ENCODE peak calls at places on chromosomes 11 and 22, in ten cellular contexts. One of them, this sample, is unnamed.

GRCh38 chr11:27387362-27387761 is 24.3 kb upstream of the CCDC34 start:
- DNase-seq in SK-MEL-5: no peak
- DNase-seq in NCI-H82: no peak
- DNase-seq in B cell: no peak
- DNase-seq in EH: no peak
- DNase-seq in CD8-positive, alpha-beta T cell: no peak
- DNase-seq in KBM-7: no peak
- DNase-seq in stimulated activated CD4-positive, alpha-beta T cell treated with anti-CD3 and anti-CD28 coated beads, Interleukin-1b, Interleukin-23, amount 100 ng/mL, for 4 hours: no peak
- DNase-seq in fibroblast of pulmonary artery: no peak
- DNase-seq in RWPE2: no peak
- DNase-seq in this sample: no peak

GRCh38 chr11:14687943-14688627 is 44.5 kb downstream of the PDE3B start:
- DNase-seq in stimulated activated CD4-positive, alpha-beta T cell treated with anti-CD3 and anti-CD28 coated beads, Interleukin-1b, Interleukin-23, amount 100 ng/mL, for 4 hours: no peak
- DNase-seq in fibroblast of pulmonary artery: peak; percentile 1
- DNase-seq in RWPE2: no peak
- DNase-seq in EH: no peak
- DNase-seq in NCI-H82: peak; percentile 48
- DNase-seq in KBM-7: no peak
- DNase-seq in CD8-positive, alpha-beta T cell: no peak
- DNase-seq in B cell: no peak
- DNase-seq in SK-MEL-5: peak; percentile 88
- DNase-seq in this sample: no peak

GRCh38 chr11:117618956-117619355 is 178.1 kb downstream of the DSCAML1 start:
- DNase-seq in CD8-positive, alpha-beta T cell: no peak
- DNase-seq in fibroblast of pulmonary artery: no peak
- DNase-seq in B cell: no peak
- DNase-seq in KBM-7: no peak
- DNase-seq in stimulated activated CD4-positive, alpha-beta T cell treated with anti-CD3 and anti-CD28 coated beads, Interleukin-1b, Interleukin-23, amount 100 ng/mL, for 4 hours: no peak
- DNase-seq in SK-MEL-5: peak; percentile 4
- DNase-seq in EH: no peak
- DNase-seq in NCI-H82: peak; percentile 92
- DNase-seq in RWPE2: no peak
- DNase-seq in this sample: no peak

GRCh38 chr11:69656536-69657455 is 15.8 kb downstream of the CCND1 start:
- DNase-seq in fibroblast of pulmonary artery: no peak
- DNase-seq in EH: no peak
- DNase-seq in stimulated activated CD4-positive, alpha-beta T cell treated with anti-CD3 and anti-CD28 coated beads, Interleukin-1b, Interleukin-23, amount 100 ng/mL, for 4 hours: no peak
- DNase-seq in NCI-H82: no peak
- DNase-seq in KBM-7: no peak
- DNase-seq in B cell: no peak
- DNase-seq in CD8-positive, alpha-beta T cell: no peak
- DNase-seq in RWPE2: no peak
- DNase-seq in SK-MEL-5: no peak
- DNase-seq in this sample: no peak

GRCh38 chr11:124277809-124278208 is 21.6 kb downstream of the OR8G5 start:
- DNase-seq in NCI-H82: peak; percentile 21
- DNase-seq in EH: no peak
- DNase-seq in stimulated activated CD4-positive, alpha-beta T cell treated with anti-CD3 and anti-CD28 coated beads, Interleukin-1b, Interleukin-23, amount 100 ng/mL, for 4 hours: no peak
- DNase-seq in CD8-positive, alpha-beta T cell: no peak
- DNase-seq in B cell: no peak
- DNase-seq in SK-MEL-5: peak; percentile 29
- DNase-seq in KBM-7: no peak
- DNase-seq in fibroblast of pulmonary artery: peak; percentile 16
- DNase-seq in RWPE2: no peak
- DNase-seq in this sample: no peak

GRCh38 chr11:65488273-65489058 is 10.4 kb upstream of the MALAT1 start:
- DNase-seq in CD8-positive, alpha-beta T cell: no peak
- DNase-seq in RWPE2: no peak
- DNase-seq in EH: peak; percentile 88
- DNase-seq in stimulated activated CD4-positive, alpha-beta T cell treated with anti-CD3 and anti-CD28 coated beads, Interleukin-1b, Interleukin-23, amount 100 ng/mL, for 4 hours: no peak
- DNase-seq in fibroblast of pulmonary artery: peak; percentile 70
- DNase-seq in NCI-H82: peak; percentile 35
- DNase-seq in KBM-7: no peak
- DNase-seq in B cell: no peak
- DNase-seq in SK-MEL-5: no peak
- DNase-seq in this sample: peak; percentile 30

GRCh38 chr22:23832226-23833016 is 6.4 kb downstream of the DERL3 start:
- DNase-seq in NCI-H82: no peak
- DNase-seq in KBM-7: no peak
- DNase-seq in EH: no peak
- DNase-seq in RWPE2: peak; percentile 36
- DNase-seq in CD8-positive, alpha-beta T cell: no peak
- DNase-seq in fibroblast of pulmonary artery: no peak
- DNase-seq in B cell: no peak
- DNase-seq in SK-MEL-5: no peak
- DNase-seq in stimulated activated CD4-positive, alpha-beta T cell treated with anti-CD3 and anti-CD28 coated beads, Interleukin-1b, Interleukin-23, amount 100 ng/mL, for 4 hours: no peak
- DNase-seq in this sample: no peak

GRCh38 chr11:19441752-19442553 is 201.2 kb upstream of the E2F8 start:
- DNase-seq in fibroblast of pulmonary artery: peak; percentile 97
- DNase-seq in CD8-positive, alpha-beta T cell: no peak
- DNase-seq in KBM-7: no peak
- DNase-seq in stimulated activated CD4-positive, alpha-beta T cell treated with anti-CD3 and anti-CD28 coated beads, Interleukin-1b, Interleukin-23, amount 100 ng/mL, for 4 hours: no peak
- DNase-seq in EH: peak; percentile 91
- DNase-seq in RWPE2: peak; percentile 89
- DNase-seq in SK-MEL-5: peak; percentile 31
- DNase-seq in NCI-H82: no peak
- DNase-seq in B cell: no peak
- DNase-seq in this sample: no peak

GRCh38 chr11:66187453-66187852 is 81.0 kb upstream of the RAB1B start:
- DNase-seq in stimulated activated CD4-positive, alpha-beta T cell treated with anti-CD3 and anti-CD28 coated beads, Interleukin-1b, Interleukin-23, amount 100 ng/mL, for 4 hours: no peak
- DNase-seq in NCI-H82: no peak
- DNase-seq in KBM-7: no peak
- DNase-seq in EH: no peak
- DNase-seq in B cell: no peak
- DNase-seq in fibroblast of pulmonary artery: no peak
- DNase-seq in CD8-positive, alpha-beta T cell: no peak
- DNase-seq in SK-MEL-5: no peak
- DNase-seq in RWPE2: no peak
- DNase-seq in this sample: no peak

GRCh38 chr11:40306938-40307548 is 1152.4 kb downstream of the LRRC4C start:
- DNase-seq in B cell: no peak
- DNase-seq in CD8-positive, alpha-beta T cell: no peak
- DNase-seq in RWPE2: no peak
- DNase-seq in EH: peak; percentile 72
- DNase-seq in SK-MEL-5: peak; percentile 66
- DNase-seq in NCI-H82: peak; percentile 73
- DNase-seq in fibroblast of pulmonary artery: peak; percentile 75
- DNase-seq in KBM-7: peak; percentile 42
- DNase-seq in stimulated activated CD4-positive, alpha-beta T cell treated with anti-CD3 and anti-CD28 coated beads, Interleukin-1b, Interleukin-23, amount 100 ng/mL, for 4 hours: no peak
- DNase-seq in this sample: peak; percentile 24

GRCh38 chr11:134573857-134574256 is 161.8 kb upstream of the B3GAT1 start:
- DNase-seq in EH: no peak
- DNase-seq in CD8-positive, alpha-beta T cell: no peak
- DNase-seq in B cell: no peak
- DNase-seq in fibroblast of pulmonary artery: no peak
- DNase-seq in KBM-7: no peak
- DNase-seq in NCI-H82: no peak
- DNase-seq in RWPE2: no peak
- DNase-seq in SK-MEL-5: no peak
- DNase-seq in stimulated activated CD4-positive, alpha-beta T cell treated with anti-CD3 and anti-CD28 coated beads, Interleukin-1b, Interleukin-23, amount 100 ng/mL, for 4 hours: no peak
- DNase-seq in this sample: no peak

GRCh38 chr11:291281-292210 is 2.6 kb downstream of the PGGHG start:
- DNase-seq in KBM-7: no peak
- DNase-seq in stimulated activated CD4-positive, alpha-beta T cell treated with anti-CD3 and anti-CD28 coated beads, Interleukin-1b, Interleukin-23, amount 100 ng/mL, for 4 hours: no peak
- DNase-seq in RWPE2: peak; percentile 66
- DNase-seq in fibroblast of pulmonary artery: no peak
- DNase-seq in B cell: no peak
- DNase-seq in NCI-H82: no peak
- DNase-seq in CD8-positive, alpha-beta T cell: no peak
- DNase-seq in SK-MEL-5: no peak
- DNase-seq in EH: no peak
- DNase-seq in this sample: no peak

GRCh38 chr11:112200252-112200651 is 24.9 kb downstream of the BCO2 start:
- DNase-seq in RWPE2: no peak
- DNase-seq in KBM-7: peak; percentile 48
- DNase-seq in EH: no peak
- DNase-seq in NCI-H82: no peak
- DNase-seq in SK-MEL-5: no peak
- DNase-seq in stimulated activated CD4-positive, alpha-beta T cell treated with anti-CD3 and anti-CD28 coated beads, Interleukin-1b, Interleukin-23, amount 100 ng/mL, for 4 hours: no peak
- DNase-seq in fibroblast of pulmonary artery: no peak
- DNase-seq in B cell: no peak
- DNase-seq in CD8-positive, alpha-beta T cell: no peak
- DNase-seq in this sample: no peak

GRCh38 chr22:49281467-49282340 is 546.0 kb downstream of the BRD1 start:
- DNase-seq in B cell: no peak
- DNase-seq in EH: no peak
- DNase-seq in fibroblast of pulmonary artery: no peak
- DNase-seq in SK-MEL-5: no peak
- DNase-seq in CD8-positive, alpha-beta T cell: no peak
- DNase-seq in NCI-H82: no peak
- DNase-seq in KBM-7: no peak
- DNase-seq in stimulated activated CD4-positive, alpha-beta T cell treated with anti-CD3 and anti-CD28 coated beads, Interleukin-1b, Interleukin-23, amount 100 ng/mL, for 4 hours: no peak
- DNase-seq in RWPE2: no peak
- DNase-seq in this sample: no peak

GRCh38 chr11:118609380-118610219 is 2.2 kb downstream of the PHLDB1 start:
- DNase-seq in CD8-positive, alpha-beta T cell: peak; percentile 11
- DNase-seq in B cell: peak; percentile 62
- DNase-seq in stimulated activated CD4-positive, alpha-beta T cell treated with anti-CD3 and anti-CD28 coated beads, Interleukin-1b, Interleukin-23, amount 100 ng/mL, for 4 hours: no peak
- DNase-seq in NCI-H82: no peak
- DNase-seq in RWPE2: no peak
- DNase-seq in EH: peak; percentile 53
- DNase-seq in SK-MEL-5: no peak
- DNase-seq in fibroblast of pulmonary artery: peak; percentile 42
- DNase-seq in KBM-7: no peak
- DNase-seq in this sample: peak; percentile 38